ENCODE peak calls at places on chromosomes 1 and 21, in five cellular contexts. D, H, V, F and X are unnamed samples.

GRCh38 chr1:169601096-169601881 is 15.0 kb upstream of the F5 start:
- DNase-seq in D (peak; percentile 57), H (no peak), F (no peak), V (no peak), X (no peak)

GRCh38 chr1:154431586-154432373 is 26.6 kb downstream of the IL6R start:
- DNase-seq in V (no peak), H (no peak), F (peak; percentile 68), D (peak; percentile 95), X (peak; percentile 88)

GRCh38 chr21:26120833-26121232 is 49.7 kb downstream of the APP start:
- DNase-seq in H (no peak), D (peak; percentile 26), V (no peak), F (no peak), X (no peak)

GRCh38 chr1:56758135-56758534 is 61.1 kb downstream of the FYB2 start:
- DNase-seq in F (no peak), H (no peak), V (no peak), D (no peak), X (peak; percentile 12)

GRCh38 chr1:86018311-86018923 is 138.2 kb downstream of the COL24A1 start:
- DNase-seq in V (no peak), D (peak; percentile 45), F (peak; percentile 3), H (no peak), X (peak; percentile 38)

GRCh38 chr1:83641828-83642443 is 357.0 kb downstream of the TTLL7 start:
- DNase-seq in H (no peak), D (peak; percentile 43), V (no peak), F (no peak), X (no peak)

GRCh38 chr1:44436401-44437394 is 31.6 kb downstream of the RNF220 start:
- DNase-seq in H (no peak), D (no peak), F (no peak), V (no peak), X (peak; percentile 78)

GRCh38 chr1:200099040-200099439 is 71.5 kb downstream of the NR5A2 start:
- DNase-seq in D (peak; percentile 67), F (no peak), V (no peak), H (no peak), X (peak; percentile 15)

GRCh38 chr1:221013691-221014293 is 134.5 kb downstream of the HLX start:
- DNase-seq in D (no peak), H (no peak), F (no peak), V (no peak), X (no peak)

GRCh38 chr1:42484382-42484781 is 21.3 kb downstream of the CCDC30 start:
- DNase-seq in H (no peak), V (no peak), D (peak; percentile 81), F (no peak), X (peak; percentile 56)

GRCh38 chr1:230268371-230269170 is 157.6 kb downstream of the PGBD5 start:
- DNase-seq in V (peak; percentile 25), D (peak; percentile 87), F (peak; percentile 24), H (no peak), X (peak; percentile 66)

GRCh38 chr1:161994153-161994814 is 29.4 kb downstream of the OLFML2B start:
- DNase-seq in H (no peak), F (no peak), D (peak; percentile 60), V (no peak), X (no peak)